ENCODE peak calls at places on chromosomes 3 and 15, in eight cellular contexts. One of them, this sample, is unnamed.
A peak's percentile ranks its signal among the peaks of the same experiment; 100 is the strongest.

GRCh38 chr3:195256639-195257453 is 14.1 kb downstream of the XXYLT1 start:
- DNase-seq in right lobe of liver: no peak
- DNase-seq in body of pancreas: no peak
- DNase-seq in LoVo: no peak
- DNase-seq in T-helper 9 cell: no peak
- DNase-seq in RCC 7860: no peak
- DNase-seq in uterus: no peak
- DNase-seq in GM13976: peak; percentile 13
- DNase-seq in this sample: no peak

GRCh38 chr3:109902549-109902948 is 565.2 kb upstream of the DPPA4 start:
- DNase-seq in right lobe of liver: no peak
- DNase-seq in body of pancreas: no peak
- DNase-seq in LoVo: no peak
- DNase-seq in T-helper 9 cell: no peak
- DNase-seq in RCC 7860: no peak
- DNase-seq in uterus: no peak
- DNase-seq in GM13976: no peak
- DNase-seq in this sample: no peak

GRCh38 chr3:141425523-141426233 is 57.4 kb downstream of the ZBTB38 start:
- DNase-seq in right lobe of liver: no peak
- DNase-seq in body of pancreas: no peak
- DNase-seq in LoVo: no peak
- DNase-seq in T-helper 9 cell: no peak
- DNase-seq in RCC 7860: no peak
- DNase-seq in uterus: no peak
- DNase-seq in GM13976: no peak
- DNase-seq in this sample: no peak

GRCh38 chr15:60572462-60573214 is 93.7 kb upstream of the ICE2 start:
- DNase-seq in right lobe of liver: no peak
- DNase-seq in body of pancreas: no peak
- DNase-seq in LoVo: no peak
- DNase-seq in T-helper 9 cell: no peak
- DNase-seq in RCC 7860: no peak
- DNase-seq in uterus: no peak
- DNase-seq in GM13976: no peak
- DNase-seq in this sample: peak; percentile 41

GRCh38 chr3:14583543-14584091 is 43.5 kb upstream of the GRIP2 start:
- DNase-seq in right lobe of liver: no peak
- DNase-seq in body of pancreas: no peak
- DNase-seq in LoVo: no peak
- DNase-seq in T-helper 9 cell: no peak
- DNase-seq in RCC 7860: no peak
- DNase-seq in uterus: no peak
- DNase-seq in GM13976: no peak
- DNase-seq in this sample: no peak

GRCh38 chr15:99943466-99943865 is 210.2 kb upstream of the LYSMD4 start:
- DNase-seq in right lobe of liver: no peak
- DNase-seq in body of pancreas: no peak
- DNase-seq in LoVo: no peak
- DNase-seq in T-helper 9 cell: no peak
- DNase-seq in RCC 7860: no peak
- DNase-seq in uterus: no peak
- DNase-seq in GM13976: no peak
- DNase-seq in this sample: no peak

GRCh38 chr15:74427607-74428441 is 5.9 kb downstream of the SEMA7A start:
- DNase-seq in right lobe of liver: no peak
- DNase-seq in body of pancreas: no peak
- DNase-seq in LoVo: no peak
- DNase-seq in T-helper 9 cell: no peak
- DNase-seq in RCC 7860: no peak
- DNase-seq in uterus: no peak
- DNase-seq in GM13976: no peak
- DNase-seq in this sample: no peak

GRCh38 chr15:79673416-79674123 is 223.2 kb downstream of the MTHFS start:
- DNase-seq in right lobe of liver: no peak
- DNase-seq in body of pancreas: no peak
- DNase-seq in LoVo: no peak
- DNase-seq in T-helper 9 cell: no peak
- DNase-seq in RCC 7860: peak; percentile 65
- DNase-seq in uterus: no peak
- DNase-seq in GM13976: peak; percentile 59
- DNase-seq in this sample: no peak

GRCh38 chr3:4825572-4826236 is 153.5 kb upstream of the BHLHE40 start:
- DNase-seq in right lobe of liver: peak; percentile 47
- DNase-seq in body of pancreas: peak; percentile 54
- DNase-seq in LoVo: no peak
- DNase-seq in T-helper 9 cell: no peak
- DNase-seq in RCC 7860: peak; percentile 56
- DNase-seq in uterus: peak; percentile 47
- DNase-seq in GM13976: no peak
- DNase-seq in this sample: no peak

GRCh38 chr3:171532294-171532693 is 72.1 kb upstream of the TNIK start:
- DNase-seq in right lobe of liver: no peak
- DNase-seq in body of pancreas: no peak
- DNase-seq in LoVo: no peak
- DNase-seq in T-helper 9 cell: no peak
- DNase-seq in RCC 7860: no peak
- DNase-seq in uterus: no peak
- DNase-seq in GM13976: no peak
- DNase-seq in this sample: no peak

GRCh38 chr15:80923668-80924067 is 66.0 kb downstream of the MESD start:
- DNase-seq in right lobe of liver: no peak
- DNase-seq in body of pancreas: no peak
- DNase-seq in LoVo: no peak
- DNase-seq in T-helper 9 cell: no peak
- DNase-seq in RCC 7860: peak; percentile 52
- DNase-seq in uterus: no peak
- DNase-seq in GM13976: no peak
- DNase-seq in this sample: no peak

GRCh38 chr3:177521305-177521704 is 324.0 kb upstream of the TBL1XR1 start:
- DNase-seq in right lobe of liver: no peak
- DNase-seq in body of pancreas: peak; percentile 86
- DNase-seq in LoVo: no peak
- DNase-seq in T-helper 9 cell: no peak
- DNase-seq in RCC 7860: no peak
- DNase-seq in uterus: no peak
- DNase-seq in GM13976: no peak
- DNase-seq in this sample: no peak

GRCh38 chr15:94670436-94671034 is 439.2 kb downstream of the MCTP2 start:
- DNase-seq in right lobe of liver: no peak
- DNase-seq in body of pancreas: no peak
- DNase-seq in LoVo: peak; percentile 63
- DNase-seq in T-helper 9 cell: no peak
- DNase-seq in RCC 7860: peak; percentile 33
- DNase-seq in uterus: no peak
- DNase-seq in GM13976: peak; percentile 39
- DNase-seq in this sample: no peak

GRCh38 chr3:186496635-186497034 is 47.5 kb downstream of the CRYGS start:
- DNase-seq in right lobe of liver: no peak
- DNase-seq in body of pancreas: no peak
- DNase-seq in LoVo: no peak
- DNase-seq in T-helper 9 cell: no peak
- DNase-seq in RCC 7860: no peak
- DNase-seq in uterus: no peak
- DNase-seq in GM13976: no peak
- DNase-seq in this sample: no peak

GRCh38 chr15:77069521-77070121 is 1.3 kb downstream of the TSPAN3 start:
- DNase-seq in right lobe of liver: no peak
- DNase-seq in body of pancreas: peak; percentile 58
- DNase-seq in LoVo: peak; percentile 77
- DNase-seq in T-helper 9 cell: no peak
- DNase-seq in RCC 7860: peak; percentile 20
- DNase-seq in uterus: no peak
- DNase-seq in GM13976: no peak
- DNase-seq in this sample: no peak

GRCh38 chr3:172582712-172583111 is 59.5 kb upstream of the TNFSF10 start:
- DNase-seq in right lobe of liver: no peak
- DNase-seq in body of pancreas: no peak
- DNase-seq in LoVo: no peak
- DNase-seq in T-helper 9 cell: no peak
- DNase-seq in RCC 7860: no peak
- DNase-seq in uterus: no peak
- DNase-seq in GM13976: no peak
- DNase-seq in this sample: no peak

GRCh38 chr3:187809979-187810568 is 64.8 kb upstream of the BCL6 start:
- DNase-seq in right lobe of liver: no peak
- DNase-seq in body of pancreas: no peak
- DNase-seq in LoVo: no peak
- DNase-seq in T-helper 9 cell: no peak
- DNase-seq in RCC 7860: no peak
- DNase-seq in uterus: no peak
- DNase-seq in GM13976: no peak
- DNase-seq in this sample: no peak

GRCh38 chr3:21750831-21751391 is at the start of gene ZNF385D:
- DNase-seq in right lobe of liver: peak; percentile 19
- DNase-seq in body of pancreas: peak; percentile 15
- DNase-seq in LoVo: no peak
- DNase-seq in T-helper 9 cell: no peak
- DNase-seq in RCC 7860: peak; percentile 7
- DNase-seq in uterus: peak; percentile 41
- DNase-seq in GM13976: no peak
- DNase-seq in this sample: no peak

GRCh38 chr15:85494035-85494793 is 113.8 kb downstream of the AKAP13 start:
- DNase-seq in right lobe of liver: no peak
- DNase-seq in body of pancreas: no peak
- DNase-seq in LoVo: peak; percentile 97
- DNase-seq in T-helper 9 cell: no peak
- DNase-seq in RCC 7860: peak; percentile 98
- DNase-seq in uterus: no peak
- DNase-seq in GM13976: no peak
- DNase-seq in this sample: peak; percentile 24

GRCh38 chr3:10774825-10775224 is 41.2 kb upstream of the SLC6A11 start:
- DNase-seq in right lobe of liver: no peak
- DNase-seq in body of pancreas: no peak
- DNase-seq in LoVo: no peak
- DNase-seq in T-helper 9 cell: no peak
- DNase-seq in RCC 7860: no peak
- DNase-seq in uterus: no peak
- DNase-seq in GM13976: no peak
- DNase-seq in this sample: no peak

GRCh38 chr15:53716909-53717878 is 42.3 kb downstream of the WDR72 start:
- DNase-seq in right lobe of liver: no peak
- DNase-seq in body of pancreas: no peak
- DNase-seq in LoVo: peak; percentile 9
- DNase-seq in T-helper 9 cell: no peak
- DNase-seq in RCC 7860: no peak
- DNase-seq in uterus: no peak
- DNase-seq in GM13976: no peak
- DNase-seq in this sample: no peak

GRCh38 chr15:71669688-71670087 is 140.7 kb upstream of the NR2E3 start:
- DNase-seq in right lobe of liver: peak; percentile 31
- DNase-seq in body of pancreas: no peak
- DNase-seq in LoVo: no peak
- DNase-seq in T-helper 9 cell: no peak
- DNase-seq in RCC 7860: no peak
- DNase-seq in uterus: no peak
- DNase-seq in GM13976: no peak
- DNase-seq in this sample: no peak

GRCh38 chr3:35900079-35900478 is 260.8 kb downstream of the ARPP21 start:
- DNase-seq in right lobe of liver: no peak
- DNase-seq in body of pancreas: no peak
- DNase-seq in LoVo: no peak
- DNase-seq in T-helper 9 cell: no peak
- DNase-seq in RCC 7860: no peak
- DNase-seq in uterus: no peak
- DNase-seq in GM13976: no peak
- DNase-seq in this sample: no peak

GRCh38 chr3:64295594-64295993 is 70.3 kb upstream of the PRICKLE2 start:
- DNase-seq in right lobe of liver: no peak
- DNase-seq in body of pancreas: peak; percentile 40
- DNase-seq in LoVo: no peak
- DNase-seq in T-helper 9 cell: no peak
- DNase-seq in RCC 7860: peak; percentile 51
- DNase-seq in uterus: peak; percentile 76
- DNase-seq in GM13976: no peak
- DNase-seq in this sample: no peak

GRCh38 chr3:160686955-160687535 is 10.1 kb downstream of the ARL14 start:
- DNase-seq in right lobe of liver: no peak
- DNase-seq in body of pancreas: no peak
- DNase-seq in LoVo: no peak
- DNase-seq in T-helper 9 cell: no peak
- DNase-seq in RCC 7860: peak; percentile 18
- DNase-seq in uterus: no peak
- DNase-seq in GM13976: peak; percentile 36
- DNase-seq in this sample: no peak

GRCh38 chr3:73729969-73730440 is 105.3 kb upstream of the PDZRN3 start:
- DNase-seq in right lobe of liver: no peak
- DNase-seq in body of pancreas: no peak
- DNase-seq in LoVo: no peak
- DNase-seq in T-helper 9 cell: no peak
- DNase-seq in RCC 7860: no peak
- DNase-seq in uterus: no peak
- DNase-seq in GM13976: no peak
- DNase-seq in this sample: no peak

GRCh38 chr15:51310064-51310463 is 28.3 kb downstream of the CYP19A1 start:
- DNase-seq in right lobe of liver: no peak
- DNase-seq in body of pancreas: no peak
- DNase-seq in LoVo: no peak
- DNase-seq in T-helper 9 cell: no peak
- DNase-seq in RCC 7860: no peak
- DNase-seq in uterus: no peak
- DNase-seq in GM13976: no peak
- DNase-seq in this sample: no peak

GRCh38 chr3:90055721-90056120 is 948.3 kb downstream of the EPHA3 start:
- DNase-seq in right lobe of liver: no peak
- DNase-seq in body of pancreas: no peak
- DNase-seq in LoVo: no peak
- DNase-seq in T-helper 9 cell: no peak
- DNase-seq in RCC 7860: no peak
- DNase-seq in uterus: no peak
- DNase-seq in GM13976: no peak
- DNase-seq in this sample: no peak

GRCh38 chr3:23776352-23776891 is 29.3 kb upstream of the UBE2E1 start:
- DNase-seq in right lobe of liver: no peak
- DNase-seq in body of pancreas: no peak
- DNase-seq in LoVo: no peak
- DNase-seq in T-helper 9 cell: no peak
- DNase-seq in RCC 7860: no peak
- DNase-seq in uterus: no peak
- DNase-seq in GM13976: no peak
- DNase-seq in this sample: no peak

GRCh38 chr3:59771760-59772159 is 721.9 kb upstream of the CFAP20DC start:
- DNase-seq in right lobe of liver: no peak
- DNase-seq in body of pancreas: no peak
- DNase-seq in LoVo: no peak
- DNase-seq in T-helper 9 cell: no peak
- DNase-seq in RCC 7860: peak; percentile 91
- DNase-seq in uterus: no peak
- DNase-seq in GM13976: no peak
- DNase-seq in this sample: no peak

GRCh38 chr3:25474000-25474399 is 45.9 kb downstream of the RARB start:
- DNase-seq in right lobe of liver: no peak
- DNase-seq in body of pancreas: no peak
- DNase-seq in LoVo: no peak
- DNase-seq in T-helper 9 cell: no peak
- DNase-seq in RCC 7860: no peak
- DNase-seq in uterus: no peak
- DNase-seq in GM13976: no peak
- DNase-seq in this sample: no peak

GRCh38 chr3:179615458-179616173 is 11.0 kb downstream of the NDUFB5 start:
- DNase-seq in right lobe of liver: no peak
- DNase-seq in body of pancreas: no peak
- DNase-seq in LoVo: no peak
- DNase-seq in T-helper 9 cell: no peak
- DNase-seq in RCC 7860: no peak
- DNase-seq in uterus: no peak
- DNase-seq in GM13976: no peak
- DNase-seq in this sample: no peak

GRCh38 chr15:95522533-95522932 is 808.0 kb upstream of the NR2F2 start:
- DNase-seq in right lobe of liver: no peak
- DNase-seq in body of pancreas: no peak
- DNase-seq in LoVo: no peak
- DNase-seq in T-helper 9 cell: no peak
- DNase-seq in RCC 7860: no peak
- DNase-seq in uterus: no peak
- DNase-seq in GM13976: no peak
- DNase-seq in this sample: no peak

GRCh38 chr3:15429080-15429479 is 1.7 kb downstream of the EAF1 start:
- DNase-seq in right lobe of liver: no peak
- DNase-seq in body of pancreas: no peak
- DNase-seq in LoVo: no peak
- DNase-seq in T-helper 9 cell: no peak
- DNase-seq in RCC 7860: no peak
- DNase-seq in uterus: no peak
- DNase-seq in GM13976: no peak
- DNase-seq in this sample: no peak

This sample was measured in DMS153.